ENCODE peak calls at places on chromosomes 7 and 10, in five cellular contexts. G is anterior cingulate cortex; L is stimulated activated CD4-positive, alpha-beta T cell treated with anti-CD3 and anti-CD28 coated beads, Interleukin-4, amount 100 ng/mL, for 24 hours; U is HEK293T; H is SW480. V is an unnamed sample.

GRCh38 chr7:138668197-138668596 is 33.0 kb downstream of the SVOPL start:
- DNase-seq in L (no peak), G (no peak), H (no peak), U (no peak), V (no peak)

GRCh38 chr10:117133273-117134083 is 4.6 kb downstream of the VAX1 start:
- DNase-seq in L (no peak), G (no peak), H (no peak), U (no peak), V (no peak)

GRCh38 chr10:12382157-12382548 is 32.8 kb downstream of the CAMK1D start:
- DNase-seq in L (no peak), U (no peak), G (no peak), H (no peak), V (no peak)

GRCh38 chr7:101691822-101692384 is 62.8 kb upstream of the MYL10 start:
- DNase-seq in L (no peak), U (no peak), G (peak; percentile 3), H (no peak), V (peak; percentile 67)

GRCh38 chr7:3241686-3242258 is 59.3 kb upstream of the SDK1 start:
- DNase-seq in U (no peak), L (no peak), H (no peak), G (no peak), V (no peak)

GRCh38 chr7:140506788-140507464 is 27.6 kb upstream of the MKRN1 start:
- DNase-seq in H (peak; percentile 25), L (no peak), U (peak; percentile 77), G (no peak), V (peak; percentile 98)

GRCh38 chr7:152925412-152926147 is 166.0 kb downstream of the ACTR3B start:
- DNase-seq in H (no peak), U (no peak), L (no peak), G (no peak), V (no peak)

GRCh38 chr7:115208710-115209540 is 287.0 kb downstream of the MDFIC start:
- DNase-seq in L (no peak), H (no peak), G (no peak), U (no peak), V (peak; percentile 13)

GRCh38 chr7:148535227-148535626 is 55.3 kb upstream of the C7orf33 start:
- DNase-seq in H (peak; percentile 44), U (peak; percentile 61), G (peak; percentile 2), L (peak; percentile 30), V (no peak)

GRCh38 chr7:16929146-16929762 is 47.5 kb upstream of the AGR3 start:
- DNase-seq in G (no peak), U (no peak), H (no peak), L (no peak), V (peak; percentile 39)

GRCh38 chr7:603152-603941 is 83.7 kb upstream of the PDGFA start:
- DNase-seq in U (no peak), G (no peak), L (peak; percentile 55), H (peak; percentile 41), V (no peak)

GRCh38 chr10:4344544-4344994 is 481.4 kb upstream of the AKR1E2 start:
- DNase-seq in U (no peak), L (peak; percentile 61), G (peak; percentile 9), H (peak; percentile 93), V (no peak)

GRCh38 chr10:92965314-92965713 is 95.3 kb upstream of the CYP26C1 start:
- DNase-seq in U (peak; percentile 12), H (peak; percentile 44), G (no peak), L (no peak), V (peak; percentile 77)

V was measured in DMS53.